ENCODE peak calls at places on chromosomes 7 and 10, in ten cellular contexts. One of them, this sample, is unnamed.

GRCh38 chr7:106657085-106657991 is 3.6 kb downstream of the CCDC71L start:
- DNase-seq in ACHN: peak
- DNase-seq in DMS153: no peak
- DNase-seq in LoVo: no peak
- DNase-seq in D341Med: no peak
- DNase-seq in activated T-cell treated with anti-CD3 and anti-CD28 coated beads, Interleukin-2, amount 50 U/mL, for 4 hours: no peak
- DNase-seq in neural crest cell: no peak
- DNase-seq in T follicular helper cell: no peak
- DNase-seq in Ammon's horn: no peak
- DNase-seq in endothelial cell: no peak
- DNase-seq in this sample: no peak

GRCh38 chr10:78407009-78407711 is 373.5 kb downstream of the RPS24 start:
- DNase-seq in D341Med: peak
- DNase-seq in DMS153: peak
- DNase-seq in endothelial cell: peak
- DNase-seq in Ammon's horn: peak
- DNase-seq in ACHN: peak
- DNase-seq in T follicular helper cell: peak
- DNase-seq in activated T-cell treated with anti-CD3 and anti-CD28 coated beads, Interleukin-2, amount 50 U/mL, for 4 hours: peak
- DNase-seq in LoVo: peak
- DNase-seq in neural crest cell: peak
- DNase-seq in this sample: peak

GRCh38 chr7:155299539-155300202 is 2.0 kb downstream of the INSIG1 start:
- DNase-seq in activated T-cell treated with anti-CD3 and anti-CD28 coated beads, Interleukin-2, amount 50 U/mL, for 4 hours: peak
- DNase-seq in Ammon's horn: peak
- DNase-seq in D341Med: peak
- DNase-seq in LoVo: no peak
- DNase-seq in DMS153: no peak
- DNase-seq in neural crest cell: no peak
- DNase-seq in ACHN: peak
- DNase-seq in T follicular helper cell: peak
- DNase-seq in endothelial cell: no peak
- DNase-seq in this sample: no peak

GRCh38 chr10:71998840-71999194 is 34.6 kb downstream of the CHST3 start:
- DNase-seq in endothelial cell: no peak
- DNase-seq in DMS153: no peak
- DNase-seq in D341Med: no peak
- DNase-seq in ACHN: peak
- DNase-seq in neural crest cell: no peak
- DNase-seq in T follicular helper cell: no peak
- DNase-seq in activated T-cell treated with anti-CD3 and anti-CD28 coated beads, Interleukin-2, amount 50 U/mL, for 4 hours: no peak
- DNase-seq in Ammon's horn: no peak
- DNase-seq in LoVo: no peak
- DNase-seq in this sample: no peak

GRCh38 chr7:8260871-8261707 is 878 bp downstream of the ICA1 start:
- DNase-seq in activated T-cell treated with anti-CD3 and anti-CD28 coated beads, Interleukin-2, amount 50 U/mL, for 4 hours: no peak
- DNase-seq in D341Med: peak
- DNase-seq in DMS153: peak
- DNase-seq in LoVo: peak
- DNase-seq in neural crest cell: no peak
- DNase-seq in endothelial cell: peak
- DNase-seq in ACHN: peak
- DNase-seq in T follicular helper cell: no peak
- DNase-seq in Ammon's horn: peak
- DNase-seq in this sample: peak

GRCh38 chr7:30920021-30920583 is 8.4 kb downstream of the AQP1 start:
- DNase-seq in activated T-cell treated with anti-CD3 and anti-CD28 coated beads, Interleukin-2, amount 50 U/mL, for 4 hours: no peak
- DNase-seq in endothelial cell: no peak
- DNase-seq in LoVo: no peak
- DNase-seq in T follicular helper cell: no peak
- DNase-seq in DMS153: peak
- DNase-seq in Ammon's horn: no peak
- DNase-seq in ACHN: no peak
- DNase-seq in D341Med: no peak
- DNase-seq in neural crest cell: no peak
- DNase-seq in this sample: peak

GRCh38 chr10:78149193-78149592 is 115.5 kb downstream of the RPS24 start:
- DNase-seq in D341Med: no peak
- DNase-seq in T follicular helper cell: no peak
- DNase-seq in Ammon's horn: no peak
- DNase-seq in endothelial cell: no peak
- DNase-seq in ACHN: peak
- DNase-seq in DMS153: no peak
- DNase-seq in LoVo: peak
- DNase-seq in neural crest cell: no peak
- DNase-seq in activated T-cell treated with anti-CD3 and anti-CD28 coated beads, Interleukin-2, amount 50 U/mL, for 4 hours: no peak
- DNase-seq in this sample: no peak

GRCh38 chr7:66837007-66837406 is 84.0 kb upstream of the TMEM248 start:
- DNase-seq in ACHN: peak
- DNase-seq in neural crest cell: peak
- DNase-seq in D341Med: peak
- DNase-seq in T follicular helper cell: no peak
- DNase-seq in DMS153: no peak
- DNase-seq in endothelial cell: no peak
- DNase-seq in LoVo: no peak
- DNase-seq in Ammon's horn: no peak
- DNase-seq in activated T-cell treated with anti-CD3 and anti-CD28 coated beads, Interleukin-2, amount 50 U/mL, for 4 hours: no peak
- DNase-seq in this sample: no peak

GRCh38 chr7:96910484-96910883 is 94.9 kb upstream of the DLX6 start:
- DNase-seq in T follicular helper cell: no peak
- DNase-seq in ACHN: no peak
- DNase-seq in activated T-cell treated with anti-CD3 and anti-CD28 coated beads, Interleukin-2, amount 50 U/mL, for 4 hours: no peak
- DNase-seq in endothelial cell: no peak
- DNase-seq in DMS153: no peak
- DNase-seq in LoVo: no peak
- DNase-seq in Ammon's horn: no peak
- DNase-seq in neural crest cell: no peak
- DNase-seq in D341Med: no peak
- DNase-seq in this sample: no peak

GRCh38 chr7:131532570-131533091 is 23.8 kb downstream of the PODXL start:
- DNase-seq in ACHN: no peak
- DNase-seq in endothelial cell: no peak
- DNase-seq in DMS153: no peak
- DNase-seq in activated T-cell treated with anti-CD3 and anti-CD28 coated beads, Interleukin-2, amount 50 U/mL, for 4 hours: no peak
- DNase-seq in D341Med: no peak
- DNase-seq in Ammon's horn: no peak
- DNase-seq in LoVo: no peak
- DNase-seq in T follicular helper cell: no peak
- DNase-seq in neural crest cell: no peak
- DNase-seq in this sample: no peak

GRCh38 chr10:122019414-122019975 is 30.5 kb downstream of the TACC2 start:
- DNase-seq in Ammon's horn: no peak
- DNase-seq in LoVo: peak
- DNase-seq in DMS153: peak
- DNase-seq in ACHN: peak
- DNase-seq in activated T-cell treated with anti-CD3 and anti-CD28 coated beads, Interleukin-2, amount 50 U/mL, for 4 hours: no peak
- DNase-seq in T follicular helper cell: no peak
- DNase-seq in neural crest cell: no peak
- DNase-seq in D341Med: peak
- DNase-seq in endothelial cell: no peak
- DNase-seq in this sample: peak

GRCh38 chr10:12252882-12253546 is 57.0 kb downstream of the CDC123 start:
- DNase-seq in activated T-cell treated with anti-CD3 and anti-CD28 coated beads, Interleukin-2, amount 50 U/mL, for 4 hours: no peak
- DNase-seq in endothelial cell: peak
- DNase-seq in neural crest cell: no peak
- DNase-seq in T follicular helper cell: no peak
- DNase-seq in Ammon's horn: no peak
- DNase-seq in DMS153: no peak
- DNase-seq in LoVo: no peak
- DNase-seq in D341Med: peak
- DNase-seq in ACHN: peak
- DNase-seq in this sample: peak

GRCh38 chr10:125016123-125016522 is 74.2 kb downstream of the ZRANB1 start:
- DNase-seq in activated T-cell treated with anti-CD3 and anti-CD28 coated beads, Interleukin-2, amount 50 U/mL, for 4 hours: no peak
- DNase-seq in DMS153: no peak
- DNase-seq in neural crest cell: no peak
- DNase-seq in Ammon's horn: peak
- DNase-seq in ACHN: no peak
- DNase-seq in T follicular helper cell: no peak
- DNase-seq in LoVo: no peak
- DNase-seq in D341Med: no peak
- DNase-seq in endothelial cell: no peak
- DNase-seq in this sample: no peak

GRCh38 chr7:12649348-12649747 is 38.1 kb upstream of the ARL4A start:
- DNase-seq in Ammon's horn: no peak
- DNase-seq in LoVo: no peak
- DNase-seq in DMS153: no peak
- DNase-seq in T follicular helper cell: no peak
- DNase-seq in neural crest cell: no peak
- DNase-seq in endothelial cell: no peak
- DNase-seq in activated T-cell treated with anti-CD3 and anti-CD28 coated beads, Interleukin-2, amount 50 U/mL, for 4 hours: no peak
- DNase-seq in ACHN: no peak
- DNase-seq in D341Med: no peak
- DNase-seq in this sample: no peak

GRCh38 chr7:66114743-66115727 is at the start of gene CRCP:
- DNase-seq in T follicular helper cell: peak
- DNase-seq in Ammon's horn: peak
- DNase-seq in neural crest cell: peak
- DNase-seq in endothelial cell: peak
- DNase-seq in D341Med: peak
- DNase-seq in DMS153: peak
- DNase-seq in activated T-cell treated with anti-CD3 and anti-CD28 coated beads, Interleukin-2, amount 50 U/mL, for 4 hours: peak
- DNase-seq in LoVo: peak
- DNase-seq in ACHN: peak
- DNase-seq in this sample: peak

GRCh38 chr10:126115021-126115610 is 218.8 kb downstream of the FANK1 start:
- DNase-seq in neural crest cell: no peak
- DNase-seq in D341Med: no peak
- DNase-seq in Ammon's horn: no peak
- DNase-seq in activated T-cell treated with anti-CD3 and anti-CD28 coated beads, Interleukin-2, amount 50 U/mL, for 4 hours: no peak
- DNase-seq in endothelial cell: no peak
- DNase-seq in LoVo: no peak
- DNase-seq in ACHN: no peak
- DNase-seq in T follicular helper cell: no peak
- DNase-seq in DMS153: no peak
- DNase-seq in this sample: no peak

GRCh38 chr10:118912961-118913360 is 116.6 kb upstream of the NANOS1 start:
- DNase-seq in DMS153: no peak
- DNase-seq in activated T-cell treated with anti-CD3 and anti-CD28 coated beads, Interleukin-2, amount 50 U/mL, for 4 hours: no peak
- DNase-seq in ACHN: no peak
- DNase-seq in neural crest cell: no peak
- DNase-seq in T follicular helper cell: no peak
- DNase-seq in Ammon's horn: no peak
- DNase-seq in endothelial cell: no peak
- DNase-seq in LoVo: no peak
- DNase-seq in D341Med: no peak
- DNase-seq in this sample: no peak

GRCh38 chr10:34864156-34865075 is 49.3 kb upstream of the PARD3 start:
- DNase-seq in T follicular helper cell: no peak
- DNase-seq in neural crest cell: no peak
- DNase-seq in D341Med: no peak
- DNase-seq in DMS153: no peak
- DNase-seq in endothelial cell: no peak
- DNase-seq in ACHN: no peak
- DNase-seq in LoVo: no peak
- DNase-seq in Ammon's horn: no peak
- DNase-seq in activated T-cell treated with anti-CD3 and anti-CD28 coated beads, Interleukin-2, amount 50 U/mL, for 4 hours: no peak
- DNase-seq in this sample: no peak

GRCh38 chr10:56874950-56875349 is 513.9 kb upstream of the ZWINT start:
- DNase-seq in ACHN: no peak
- DNase-seq in activated T-cell treated with anti-CD3 and anti-CD28 coated beads, Interleukin-2, amount 50 U/mL, for 4 hours: no peak
- DNase-seq in DMS153: peak
- DNase-seq in D341Med: no peak
- DNase-seq in neural crest cell: no peak
- DNase-seq in T follicular helper cell: no peak
- DNase-seq in LoVo: no peak
- DNase-seq in Ammon's horn: no peak
- DNase-seq in endothelial cell: no peak
- DNase-seq in this sample: no peak

GRCh38 chr10:125779403-125780327 is 4.0 kb upstream of the MMP21 start:
- DNase-seq in D341Med: no peak
- DNase-seq in endothelial cell: no peak
- DNase-seq in T follicular helper cell: no peak
- DNase-seq in Ammon's horn: no peak
- DNase-seq in LoVo: no peak
- DNase-seq in DMS153: no peak
- DNase-seq in activated T-cell treated with anti-CD3 and anti-CD28 coated beads, Interleukin-2, amount 50 U/mL, for 4 hours: no peak
- DNase-seq in neural crest cell: no peak
- DNase-seq in ACHN: no peak
- DNase-seq in this sample: no peak

GRCh38 chr7:140315498-140316164 is 82.7 kb downstream of the SLC37A3 start:
- DNase-seq in Ammon's horn: no peak
- DNase-seq in T follicular helper cell: no peak
- DNase-seq in LoVo: no peak
- DNase-seq in activated T-cell treated with anti-CD3 and anti-CD28 coated beads, Interleukin-2, amount 50 U/mL, for 4 hours: no peak
- DNase-seq in neural crest cell: no peak
- DNase-seq in DMS153: no peak
- DNase-seq in endothelial cell: no peak
- DNase-seq in D341Med: no peak
- DNase-seq in ACHN: no peak
- DNase-seq in this sample: no peak

GRCh38 chr7:816751-817671 is 15.3 kb upstream of the SUN1 start:
- DNase-seq in ACHN: peak
- DNase-seq in DMS153: no peak
- DNase-seq in LoVo: peak
- DNase-seq in activated T-cell treated with anti-CD3 and anti-CD28 coated beads, Interleukin-2, amount 50 U/mL, for 4 hours: peak
- DNase-seq in T follicular helper cell: no peak
- DNase-seq in D341Med: no peak
- DNase-seq in endothelial cell: no peak
- DNase-seq in neural crest cell: no peak
- DNase-seq in Ammon's horn: no peak
- DNase-seq in this sample: no peak

GRCh38 chr7:107638594-107638993 is 22.0 kb upstream of the SLC26A4 start:
- DNase-seq in neural crest cell: no peak
- DNase-seq in activated T-cell treated with anti-CD3 and anti-CD28 coated beads, Interleukin-2, amount 50 U/mL, for 4 hours: no peak
- DNase-seq in T follicular helper cell: no peak
- DNase-seq in ACHN: no peak
- DNase-seq in D341Med: no peak
- DNase-seq in endothelial cell: no peak
- DNase-seq in Ammon's horn: no peak
- DNase-seq in LoVo: no peak
- DNase-seq in DMS153: no peak
- DNase-seq in this sample: no peak

GRCh38 chr7:40866601-40867000 is 731.8 kb downstream of the SUGCT start:
- DNase-seq in DMS153: no peak
- DNase-seq in activated T-cell treated with anti-CD3 and anti-CD28 coated beads, Interleukin-2, amount 50 U/mL, for 4 hours: no peak
- DNase-seq in LoVo: no peak
- DNase-seq in neural crest cell: no peak
- DNase-seq in T follicular helper cell: no peak
- DNase-seq in endothelial cell: no peak
- DNase-seq in Ammon's horn: peak
- DNase-seq in ACHN: no peak
- DNase-seq in D341Med: no peak
- DNase-seq in this sample: no peak

GRCh38 chr10:33216661-33217427 is 117.6 kb downstream of the NRP1 start:
- DNase-seq in DMS153: peak
- DNase-seq in activated T-cell treated with anti-CD3 and anti-CD28 coated beads, Interleukin-2, amount 50 U/mL, for 4 hours: no peak
- DNase-seq in LoVo: peak
- DNase-seq in neural crest cell: no peak
- DNase-seq in Ammon's horn: no peak
- DNase-seq in endothelial cell: no peak
- DNase-seq in D341Med: no peak
- DNase-seq in T follicular helper cell: no peak
- DNase-seq in ACHN: no peak
- DNase-seq in this sample: no peak

GRCh38 chr7:79403451-79403850 is 50.0 kb downstream of the MAGI2 start:
- DNase-seq in LoVo: no peak
- DNase-seq in neural crest cell: no peak
- DNase-seq in ACHN: no peak
- DNase-seq in DMS153: no peak
- DNase-seq in activated T-cell treated with anti-CD3 and anti-CD28 coated beads, Interleukin-2, amount 50 U/mL, for 4 hours: no peak
- DNase-seq in Ammon's horn: no peak
- DNase-seq in endothelial cell: no peak
- DNase-seq in D341Med: no peak
- DNase-seq in T follicular helper cell: no peak
- DNase-seq in this sample: no peak

GRCh38 chr7:100435401-100436304 is 644 bp downstream of the PPP1R35 start:
- DNase-seq in DMS153: no peak
- DNase-seq in D341Med: peak
- DNase-seq in endothelial cell: peak
- DNase-seq in LoVo: peak
- DNase-seq in Ammon's horn: no peak
- DNase-seq in T follicular helper cell: peak
- DNase-seq in ACHN: peak
- DNase-seq in neural crest cell: no peak
- DNase-seq in activated T-cell treated with anti-CD3 and anti-CD28 coated beads, Interleukin-2, amount 50 U/mL, for 4 hours: peak
- DNase-seq in this sample: no peak

GRCh38 chr7:122485841-122486240 is 181.3 kb upstream of the FEZF1 start:
- DNase-seq in DMS153: no peak
- DNase-seq in LoVo: no peak
- DNase-seq in neural crest cell: no peak
- DNase-seq in T follicular helper cell: no peak
- DNase-seq in D341Med: no peak
- DNase-seq in activated T-cell treated with anti-CD3 and anti-CD28 coated beads, Interleukin-2, amount 50 U/mL, for 4 hours: no peak
- DNase-seq in Ammon's horn: no peak
- DNase-seq in ACHN: no peak
- DNase-seq in endothelial cell: no peak
- DNase-seq in this sample: no peak